ENCODE peak calls at places on chromosomes 12 and 14, in ten cellular contexts. B is stimulated activated CD4-positive, alpha-beta T cell treated with anti-CD3 and anti-CD28 coated beads, Interleukin-12 subunit alpha, Interleukin-12 subunit beta, amount 100 ng/mL, for 48 hours; D is astrocyte of the cerebellum; N is kidney tubule cell; H is H7; O is stromal cell of bone marrow; X is amniotic stem cell; G is T-helper 17 cell; Y is NCI-H1436; S is AG08396. K is an unnamed sample.

GRCh38 chr14:104419865-104420458 is 159.6 kb upstream of the C14orf180 start:
- DNase-seq in N (no peak), O (no peak), S (no peak), B (no peak), Y (no peak), H (peak), D (no peak), G (no peak), X (no peak), K (no peak)

GRCh38 chr14:90019824-90020523 is 41.8 kb upstream of the KCNK13 start:
- DNase-seq in O (no peak), Y (no peak), G (no peak), B (no peak), H (no peak), N (no peak), D (no peak), S (no peak), X (no peak), K (no peak)

GRCh38 chr12:108043750-108044149 is 85.3 kb upstream of the WSCD2 start:
- DNase-seq in Y (no peak), S (no peak), B (no peak), D (no peak), O (no peak), G (no peak), H (no peak), N (no peak), X (no peak), K (no peak)

GRCh38 chr14:28571636-28572035 is 195.0 kb upstream of the FOXG1 start:
- DNase-seq in D (no peak), B (no peak), Y (no peak), H (no peak), X (no peak), G (no peak), N (no peak), S (no peak), O (no peak), K (no peak)

GRCh38 chr14:38042356-38042755 is 165.3 kb upstream of the SSTR1 start:
- DNase-seq in H (no peak), O (peak), G (no peak), B (no peak), D (peak), X (peak), S (peak), Y (no peak), N (peak), K (no peak)

GRCh38 chr14:105617201-105617777 is 90.9 kb downstream of the TMEM121 start:
- DNase-seq in G (no peak), O (no peak), N (no peak), Y (no peak), B (no peak), X (no peak), D (no peak), S (no peak), H (peak), K (no peak)

GRCh38 chr12:61097991-61098580 is 1162.1 kb upstream of the USP15 start:
- DNase-seq in H (no peak), Y (no peak), D (no peak), X (no peak), O (no peak), B (no peak), N (no peak), G (no peak), S (no peak), K (no peak)

GRCh38 chr14:68269136-68269535 is 449.6 kb downstream of the RAD51B start:
- DNase-seq in G (no peak), O (no peak), S (no peak), Y (no peak), D (no peak), H (no peak), N (no peak), X (no peak), B (no peak), K (no peak)

GRCh38 chr12:16955083-16955657 is 349.2 kb upstream of the LMO3 start:
- DNase-seq in X (no peak), D (no peak), S (no peak), N (peak), B (no peak), Y (no peak), G (no peak), O (peak), H (no peak), K (no peak)

GRCh38 chr12:68641138-68641537 is 30.4 kb downstream of the RAP1B start:
- DNase-seq in S (no peak), O (no peak), G (no peak), X (no peak), Y (no peak), H (no peak), D (no peak), N (no peak), B (peak), K (no peak)

GRCh38 chr12:75020068-75020557 is 189.5 kb downstream of the KCNC2 start:
- DNase-seq in N (no peak), B (no peak), O (no peak), X (no peak), S (no peak), G (no peak), Y (no peak), D (no peak), H (no peak), K (no peak)

GRCh38 chr12:96985515-96986362 is 78.7 kb downstream of the NEDD1 start:
- DNase-seq in H (peak), D (no peak), B (peak), O (no peak), G (peak), N (peak), Y (peak), S (peak), X (no peak), K (peak)

GRCh38 chr14:65478596-65478995 is 66.1 kb downstream of the FUT8 start:
- DNase-seq in G (no peak), X (no peak), H (no peak), Y (peak), O (no peak), N (peak), S (no peak), D (peak), B (no peak), K (no peak)

GRCh38 chr12:124679533-124680371 is 112.3 kb upstream of the NCOR2 start:
- DNase-seq in B (no peak), D (no peak), X (no peak), G (no peak), O (no peak), H (peak), N (no peak), S (no peak), Y (no peak), K (no peak)

GRCh38 chr12:10982244-10982643 is 4.5 kb downstream of the TAS2R50 start:
- DNase-seq in S (no peak), X (no peak), Y (no peak), H (no peak), D (no peak), G (no peak), B (peak), N (no peak), O (no peak), K (peak)

GRCh38 chr12:39975374-39975918 is 130.4 kb downstream of the SLC2A13 start:
- DNase-seq in D (no peak), B (no peak), H (no peak), O (no peak), S (no peak), G (no peak), X (no peak), N (no peak), Y (no peak), K (no peak)

GRCh38 chr12:113515082-113515856 is 43.6 kb upstream of the LHX5 start:
- DNase-seq in H (peak), S (no peak), Y (no peak), O (no peak), B (no peak), X (no peak), N (no peak), D (no peak), G (no peak), K (no peak)

GRCh38 chr12:26097046-26097878 is 27.6 kb downstream of the BHLHE41 start:
- DNase-seq in X (peak), N (peak), O (peak), S (peak), G (peak), H (peak), D (peak), B (peak), Y (peak), K (peak)

GRCh38 chr12:89213747-89214146 is 138.6 kb downstream of the DUSP6 start:
- DNase-seq in B (no peak), H (no peak), Y (no peak), O (no peak), G (no peak), S (no peak), D (no peak), X (no peak), N (no peak), K (no peak)

GRCh38 chr14:88871429-88871828 is 47.0 kb downstream of the TTC8 start:
- DNase-seq in X (no peak), D (no peak), G (no peak), O (no peak), B (no peak), N (no peak), Y (no peak), H (no peak), S (no peak), K (no peak)

GRCh38 chr12:47977772-47978597 is 14.6 kb downstream of the TMEM106C start:
- DNase-seq in X (no peak), G (no peak), H (no peak), O (no peak), S (no peak), N (no peak), D (no peak), B (no peak), Y (no peak), K (no peak)

GRCh38 chr12:1644523-1645438 is 15.8 kb downstream of the WNT5B start:
- DNase-seq in G (no peak), X (no peak), Y (peak), D (peak), N (no peak), B (no peak), H (peak), O (peak), S (peak), K (no peak)

GRCh38 chr12:32535260-32535999 is 136.1 kb downstream of the FGD4 start:
- DNase-seq in H (peak), S (peak), Y (peak), G (no peak), B (no peak), D (no peak), N (peak), O (no peak), X (no peak), K (no peak)

GRCh38 chr14:100640481-100641273 is 53.5 kb upstream of the BEGAIN start:
- DNase-seq in H (peak), G (peak), S (no peak), B (peak), N (no peak), X (no peak), D (peak), Y (no peak), O (peak), K (peak)

GRCh38 chr12:47377414-47378221 is 297.9 kb upstream of the AMIGO2 start:
- DNase-seq in B (no peak), N (peak), G (no peak), O (peak), H (no peak), S (peak), D (peak), X (peak), Y (no peak), K (no peak)

GRCh38 chr14:87179936-87180335 is 813.0 kb downstream of the GALC start:
- DNase-seq in X (no peak), H (no peak), B (no peak), N (peak), D (no peak), G (no peak), S (no peak), O (no peak), Y (no peak), K (no peak)

GRCh38 chr14:23114669-23115491 is 4.2 kb downstream of the CEBPE start:
- DNase-seq in H (no peak), B (no peak), N (peak), G (no peak), X (peak), D (peak), S (peak), Y (no peak), O (peak), K (no peak)

GRCh38 chr12:124130717-124131670 is 158.0 kb downstream of the ZNF664 start:
- DNase-seq in G (no peak), B (no peak), O (no peak), N (no peak), S (no peak), H (no peak), D (no peak), X (no peak), Y (no peak), K (no peak)

GRCh38 chr12:127750076-127750840 is 516.7 kb upstream of the TMEM132C start:
- DNase-seq in D (no peak), S (no peak), H (no peak), N (no peak), G (no peak), O (peak), X (peak), B (no peak), Y (no peak), K (no peak)

GRCh38 chr14:91349481-91350074 is 68.0 kb downstream of the CCDC88C start:
- DNase-seq in G (peak), N (no peak), S (no peak), O (no peak), B (peak), X (no peak), H (no peak), D (no peak), Y (no peak), K (peak)

GRCh38 chr14:36505892-36506731 is 13.9 kb downstream of the NKX2-1 start:
- DNase-seq in D (no peak), X (no peak), H (peak), B (no peak), O (no peak), Y (no peak), S (no peak), N (no peak), G (no peak), K (no peak)

GRCh38 chr12:131264625-131265024 is 310.9 kb downstream of the ADGRD1 start:
- DNase-seq in N (peak), X (no peak), B (no peak), D (no peak), Y (no peak), S (no peak), H (no peak), G (no peak), O (no peak), K (no peak)

GRCh38 chr12:9649532-9649940 is 20.0 kb upstream of the CLEC2D start:
- DNase-seq in B (no peak), S (no peak), H (peak), G (no peak), D (no peak), N (peak), X (no peak), Y (no peak), O (no peak), K (no peak)

GRCh38 chr14:99188721-99189120 is 83.3 kb downstream of the BCL11B start:
- DNase-seq in Y (peak), H (peak), B (no peak), S (no peak), G (peak), O (no peak), D (no peak), N (no peak), X (no peak), K (no peak)

K was measured in central memory CD8-positive, alpha-beta T cell.